ENCODE peak calls at places on chromosomes 1 and 21, in four cellular contexts. I is K562, C is A549, N is GM12878. U is an unnamed sample.

GRCh38 chr1:3186526-3186921 is 117.5 kb downstream of the PRDM16 start:
- DNase-seq in N (no peak), I (peak), C (no peak), U (no peak)

GRCh38 chr1:224082146-224082545 is 31.8 kb upstream of the FBXO28 start:
- DNase-seq in N (no peak), I (no peak), C (no peak), U (no peak)

GRCh38 chr1:167501513-167502191 is 16.7 kb downstream of the CD247 start:
- DNase-seq in N (no peak), C (no peak), I (no peak), U (no peak)

GRCh38 chr1:21313146-21313885 is 23.1 kb upstream of the ECE1 start:
- DNase-seq in C (no peak), I (peak), N (no peak), U (no peak)

GRCh38 chr1:21539933-21540332 is 30.7 kb downstream of the ALPL start:
- DNase-seq in I (peak), N (no peak), C (peak), U (no peak)

GRCh38 chr1:31577515-31578191 is 1.3 kb downstream of the TINAGL1 start:
- DNase-seq in N (no peak), I (no peak), C (no peak), U (no peak)

GRCh38 chr1:153773004-153773921 is 1.9 kb upstream of the SLC27A3 start:
- DNase-seq in N (no peak), C (no peak), I (no peak), U (no peak)

GRCh38 chr21:42400525-42400924 is 3.2 kb upstream of the UBASH3A start:
- DNase-seq in C (no peak), I (no peak), N (peak), U (no peak)

GRCh38 chr1:93864175-93864574 is 14.8 kb downstream of the DNTTIP2 start:
- DNase-seq in I (no peak), C (no peak), N (no peak), U (no peak)

GRCh38 chr1:38125837-38126520 is 79.4 kb upstream of the POU3F1 start:
- DNase-seq in C (no peak), I (no peak), N (no peak), U (no peak)

GRCh38 chr21:41868062-41868710 is 11.0 kb downstream of the PRDM15 start:
- DNase-seq in N (peak), I (no peak), C (no peak), U (no peak)

GRCh38 chr1:117565745-117566455 is 39.9 kb upstream of the TENT5C start:
- DNase-seq in N (no peak), I (no peak), C (no peak), U (no peak)

GRCh38 chr1:90957497-90957896 is 64.3 kb downstream of the ZNF644 start:
- DNase-seq in I (no peak), N (no peak), C (no peak), U (no peak)

GRCh38 chr1:166972193-166972592 is 3.1 kb downstream of the ILDR2 start:
- DNase-seq in N (no peak), C (no peak), I (no peak), U (no peak)

GRCh38 chr1:13616234-13616633 is 32.6 kb downstream of the PDPN start:
- DNase-seq in I (no peak), C (no peak), N (no peak), U (no peak)

GRCh38 chr1:174352883-174353608 is 94.7 kb upstream of the GPR52 start:
- DNase-seq in I (no peak), C (no peak), N (no peak), U (no peak)

GRCh38 chr1:201849372-201850052 is 20.6 kb downstream of the IPO9 start:
- DNase-seq in N (no peak), C (no peak), I (no peak), U (no peak)

GRCh38 chr1:200916152-200916551 is 21.5 kb downstream of the INAVA start:
- DNase-seq in C (no peak), I (peak), N (no peak), U (no peak)

GRCh38 chr21:29030909-29031308 is 6.4 kb downstream of the USP16 start:
- DNase-seq in C (no peak), N (no peak), I (no peak), U (no peak)

GRCh38 chr1:214280386-214281029 is 451 bp upstream of the SMYD2 start:
- DNase-seq in C (peak), I (no peak), N (no peak), U (no peak)

GRCh38 chr1:156584813-156585212 is 5.3 kb downstream of the TTC24 start:
- DNase-seq in N (no peak), I (peak), C (peak), U (no peak)

GRCh38 chr1:232142403-232143314 is 487.3 kb downstream of the SIPA1L2 start:
- DNase-seq in N (no peak), I (no peak), C (peak), U (no peak)

GRCh38 chr1:112537451-112537850 is 28.7 kb downstream of the WNT2B start:
- DNase-seq in I (no peak), N (no peak), C (no peak), U (no peak)

GRCh38 chr1:77316966-77317365 is 35.1 kb downstream of the AK5 start:
- DNase-seq in I (no peak), C (no peak), N (no peak), U (no peak)

DNA sequence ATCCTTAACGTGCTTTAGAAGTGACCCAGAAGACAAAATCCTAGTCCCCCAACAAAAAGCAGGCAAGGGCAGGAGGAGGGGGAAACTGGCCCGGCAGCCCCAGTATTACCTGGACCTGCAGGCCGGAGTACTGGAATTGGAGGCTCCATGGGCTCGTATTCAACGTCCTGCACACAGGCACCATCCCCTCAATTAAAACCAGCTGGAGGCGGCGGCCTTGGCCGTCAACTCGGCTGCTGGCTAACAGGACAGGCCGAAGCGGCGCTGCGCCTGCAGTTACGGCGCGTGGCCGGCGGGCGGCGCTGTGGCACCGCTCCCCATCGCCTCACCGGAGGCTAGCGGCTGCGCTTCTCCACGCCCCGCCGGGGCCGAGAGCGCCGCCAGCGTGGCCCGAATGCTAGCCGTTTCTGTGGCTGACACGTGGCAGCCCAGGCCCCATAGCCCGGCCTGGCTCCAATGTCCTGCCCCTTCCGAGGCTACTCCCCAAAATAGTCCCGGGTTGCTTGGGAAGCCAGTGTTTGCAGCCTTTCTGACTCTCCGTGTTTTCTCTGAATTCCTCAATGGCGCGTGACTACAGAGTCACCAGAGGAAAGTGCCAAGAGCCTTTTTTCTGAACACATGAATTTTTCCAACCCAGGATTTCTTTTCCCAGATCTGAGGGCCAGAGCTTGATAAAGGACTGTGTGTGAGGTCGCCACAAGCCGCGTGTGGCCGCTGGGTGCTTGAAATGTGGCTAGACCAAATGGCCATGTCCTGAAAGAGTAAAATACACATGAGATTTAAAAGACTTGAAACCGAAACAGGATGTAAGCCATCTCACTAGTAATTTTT is 82.5 kb downstream of the HHIPL2 start:
- DNase-seq in N (peak), C (peak), I (peak), U (peak)
- TF ChIP-seq POLR2A in N (peak), C (peak), I (peak), U (no peak)

GRCh38 chr1:228166170-228166936 is 749 bp downstream of the IBA57 start:
- DNase-seq in N (no peak), I (peak), C (peak), U (peak)
- TF ChIP-seq POLR2A in N (no peak), I (no peak), C (no peak), U (no peak)

GRCh38 chr1:17595602-17595925 is 56.1 kb downstream of the ARHGEF10L start:
- DNase-seq in I (no peak), C (no peak), N (no peak), U (no peak)

GRCh38 chr1:17591814-17592430 is 52.4 kb downstream of the ARHGEF10L start:
- DNase-seq in C (no peak), I (no peak), N (no peak), U (no peak)

GRCh38 chr1:17596186-17596585 is 56.7 kb downstream of the ARHGEF10L start:
- DNase-seq in C (no peak), I (no peak), N (no peak), U (no peak)

GRCh38 chr1:17594690-17595601 is 55.4 kb downstream of the ARHGEF10L start:
- DNase-seq in C (no peak), I (no peak), N (no peak), U (no peak)

DNA sequence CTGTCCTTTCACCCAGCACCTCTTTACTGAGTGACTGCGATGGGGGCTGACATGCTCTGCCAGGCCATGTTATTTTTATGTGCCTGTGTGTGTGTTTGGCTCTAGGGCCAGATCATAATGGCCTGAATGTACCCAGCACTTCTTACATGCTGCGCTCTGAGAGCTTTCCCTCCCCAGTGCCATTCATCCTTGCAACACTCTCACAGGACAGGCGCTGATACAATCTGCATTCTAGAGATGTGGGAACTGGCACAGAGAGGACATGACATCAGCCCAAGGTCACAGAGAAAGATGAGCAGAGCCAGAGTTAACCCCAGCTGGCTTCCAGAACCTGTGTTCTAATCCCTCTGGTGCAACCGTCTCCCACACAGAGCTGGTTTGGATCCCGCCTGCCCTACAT is 54.5 kb downstream of the ARHGEF10L start:
- DNase-seq in N (no peak), I (no peak), C (no peak), U (no peak)
- TF ChIP-seq POLR2A in N (no peak), I (no peak), C (no peak), U (no peak)

GRCh38 chr1:95233737-95234493 is at the start of gene RWDD3:
- DNase-seq in I (peak), C (peak), N (peak), U (peak)
- TF ChIP-seq POLR2A in I (peak), C (peak), N (peak), U (peak)

GRCh38 chr21:39387461-39388037 is 38.7 kb upstream of the HMGN1 start:
- DNase-seq in I (peak), C (peak), N (peak), U (peak)
- TF ChIP-seq POLR2A in I (peak), C (peak), N (peak), U (no peak)

GRCh38 chr1:171841050-171841910 is at the start of gene DNM3:
- DNase-seq in I (peak), C (peak), N (no peak), U (peak)
- TF ChIP-seq POLR2A in I (peak), C (peak), N (peak), U (no peak)

GRCh38 chr1:183584155-183584554 is 6.1 kb downstream of the NCF2 start:
- DNase-seq in C (no peak), N (no peak), I (no peak), U (no peak)
- TF ChIP-seq POLR2A in C (no peak), N (no peak), I (no peak), U (no peak)

U was measured in erythroblast.